ENCODE peak calls at places on chromosome 9, in nine cellular contexts. C is uterus, E is adrenal gland, N is Peyer's patch, O is sigmoid colon, Q is breast epithelium, R is IMR-90, U is HCT116, G is heart left ventricle. J is an unnamed sample.
A peak's percentile ranks its signal among the peaks of the same experiment; 100 is the strongest.

GRCh38 chr9:136925414-136926153 is 19.0 kb downstream of the FBXW5 start:
- DNase-seq in Q (no peak), O (no peak), U (no peak), R (no peak), E (no peak), G (peak; percentile 67), N (no peak), C (no peak), J (no peak)

GRCh38 chr9:97763884-97764283 is 66.7 kb upstream of the XPA start:
- DNase-seq in G (no peak), C (no peak), E (no peak), O (no peak), U (no peak), R (no peak), N (no peak), Q (no peak), J (no peak)

GRCh38 chr9:35725362-35725761 is 6.6 kb downstream of the TLN1 start:
- DNase-seq in Q (no peak), R (no peak), E (no peak), G (no peak), U (no peak), N (no peak), C (no peak), O (peak; percentile 63), J (no peak)

GRCh38 chr9:121242219-121242954 is 25.6 kb upstream of the GSN start:
- DNase-seq in R (peak; percentile 73), Q (no peak), N (no peak), U (no peak), G (no peak), C (no peak), E (peak; percentile 41), O (no peak), J (no peak)

GRCh38 chr9:136312436-136312835 is 8.5 kb upstream of the CCDC187 start:
- DNase-seq in C (no peak), E (peak; percentile 51), R (peak; percentile 58), N (no peak), Q (no peak), U (no peak), G (no peak), O (no peak), J (no peak)

GRCh38 chr9:21095561-21095960 is 17.8 kb upstream of the IFNB1 start:
- DNase-seq in G (no peak), R (no peak), Q (no peak), E (no peak), U (no peak), C (no peak), O (no peak), N (no peak), J (no peak)

GRCh38 chr9:95834281-95834907 is 41.1 kb upstream of the ERCC6L2 start:
- DNase-seq in R (peak; percentile 61), E (no peak), G (no peak), C (no peak), U (no peak), N (no peak), Q (no peak), O (no peak), J (no peak)

GRCh38 chr9:16809912-16810610 is 60.4 kb downstream of the BNC2 start:
- DNase-seq in U (no peak), Q (no peak), O (no peak), R (no peak), N (no peak), E (no peak), C (no peak), G (no peak), J (no peak)

GRCh38 chr9:107024193-107024592 is 161.2 kb downstream of the ZNF462 start:
- DNase-seq in O (no peak), G (no peak), R (no peak), E (no peak), C (no peak), U (no peak), N (no peak), Q (no peak), J (no peak)

GRCh38 chr9:135080286-135081263 is 6.9 kb upstream of the OLFM1 start:
- DNase-seq in G (no peak), Q (peak; percentile 33), R (no peak), E (peak; percentile 4), U (no peak), C (no peak), N (peak; percentile 29), O (peak; percentile 47), J (no peak)

GRCh38 chr9:135512241-135512603 is 9.0 kb upstream of the LCN1 start:
- DNase-seq in Q (no peak), U (no peak), C (no peak), O (no peak), G (no peak), R (no peak), N (peak; percentile 11), E (no peak), J (no peak)

GRCh38 chr9:115262952-115263351 is 145.0 kb upstream of the TNC start:
- DNase-seq in C (no peak), R (peak; percentile 6), O (no peak), Q (no peak), N (no peak), E (no peak), U (no peak), G (no peak), J (no peak)

GRCh38 chr9:4339783-4340335 is 40.0 kb upstream of the GLIS3 start:
- DNase-seq in E (no peak), O (no peak), N (no peak), Q (no peak), U (no peak), R (peak; percentile 19), C (no peak), G (no peak), J (no peak)

DNA sequence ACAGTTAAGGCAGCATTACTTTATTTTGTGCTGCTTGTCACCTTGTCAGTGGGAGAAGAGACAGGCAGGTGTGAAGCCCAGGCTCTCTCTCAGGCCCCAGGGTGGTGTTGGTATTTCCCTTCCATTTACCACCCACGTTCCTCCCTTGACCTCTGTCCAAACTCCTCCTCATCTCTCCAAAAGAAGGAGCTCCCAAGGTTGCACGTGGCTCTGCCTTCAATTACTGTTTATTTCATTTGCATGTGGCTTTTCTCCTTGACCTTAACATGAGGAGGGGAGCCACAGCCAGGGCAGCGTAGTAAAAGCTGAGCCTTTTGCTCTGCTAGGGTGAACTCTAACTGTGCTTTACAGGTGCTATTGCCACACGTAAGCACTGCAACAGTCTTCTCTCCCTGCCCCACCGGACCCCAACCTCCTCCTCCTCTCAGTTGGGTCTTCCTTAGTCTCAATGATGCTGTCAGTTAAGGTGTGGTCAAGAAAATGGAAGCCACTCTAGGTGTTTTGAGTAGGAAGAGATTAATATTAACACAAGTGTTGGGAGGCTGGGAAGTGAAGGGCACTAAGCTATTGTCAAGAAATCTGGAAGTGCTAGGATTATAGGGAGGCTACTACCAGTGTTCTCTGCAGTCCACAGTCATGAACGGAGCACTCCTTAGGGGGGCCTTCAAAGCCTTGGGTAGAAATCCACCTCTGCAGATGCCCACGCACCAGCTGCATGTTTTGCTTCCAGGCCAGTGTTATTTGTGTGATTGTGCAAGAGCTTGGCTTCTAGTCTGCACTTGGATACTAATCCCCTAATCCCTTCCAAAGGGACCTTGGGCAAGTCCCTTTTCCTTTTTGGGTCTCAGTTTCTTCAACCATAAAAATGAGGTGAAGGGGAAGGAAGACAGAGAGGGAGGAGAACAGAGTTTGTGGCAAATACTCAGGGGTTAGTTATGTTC is 3.9 kb upstream of the ALDH1B1 start:
- DNase-seq in G (no peak), U (no peak), Q (no peak), E (no peak), O (peak; percentile 72), C (peak; percentile 73), R (peak; percentile 63), N (no peak), J (no peak)
- H3K27ac ChIP-seq in G (peak overlapping the region; percentile 58), U (no peak overlapping the region), Q (peak overlapping the region; percentile 20), E (no peak overlapping the region), O (peak overlapping the region; percentile 97), C (peak overlapping the region; percentile 90), R (no peak overlapping the region), N (peak overlapping the region; percentile 69), J (peak overlapping the region; percentile 56)

GRCh38 chr9:2047144-2047671 is 32.1 kb downstream of the SMARCA2 start:
- DNase-seq in R (no peak), Q (no peak), C (no peak), U (no peak), E (no peak), G (no peak), N (no peak), O (no peak), J (no peak)
- TF ChIP-seq POLR2A in R (no peak), Q (no peak), C (no peak), U (no peak), E (no peak), G (no peak), N (no peak), O (no peak), J (no peak)

GRCh38 chr9:14107495-14107894 is 206.4 kb downstream of the NFIB start:
- DNase-seq in R (no peak), U (no peak), G (no peak), Q (no peak), O (no peak), C (no peak), E (no peak), N (no peak), J (no peak)

GRCh38 chr9:14099737-14100136 is 214.2 kb downstream of the NFIB start:
- DNase-seq in C (no peak), R (no peak), O (no peak), U (no peak), G (no peak), N (no peak), E (no peak), Q (no peak), J (no peak)

GRCh38 chr9:14104501-14104900 is 209.4 kb downstream of the NFIB start:
- DNase-seq in E (no peak), C (no peak), O (no peak), Q (no peak), N (no peak), U (no peak), R (no peak), G (no peak), J (no peak)

GRCh38 chr9:14106699-14107098 is 207.2 kb downstream of the NFIB start:
- DNase-seq in N (no peak), O (no peak), R (no peak), E (no peak), G (no peak), Q (no peak), C (no peak), U (no peak), J (no peak)

DNA sequence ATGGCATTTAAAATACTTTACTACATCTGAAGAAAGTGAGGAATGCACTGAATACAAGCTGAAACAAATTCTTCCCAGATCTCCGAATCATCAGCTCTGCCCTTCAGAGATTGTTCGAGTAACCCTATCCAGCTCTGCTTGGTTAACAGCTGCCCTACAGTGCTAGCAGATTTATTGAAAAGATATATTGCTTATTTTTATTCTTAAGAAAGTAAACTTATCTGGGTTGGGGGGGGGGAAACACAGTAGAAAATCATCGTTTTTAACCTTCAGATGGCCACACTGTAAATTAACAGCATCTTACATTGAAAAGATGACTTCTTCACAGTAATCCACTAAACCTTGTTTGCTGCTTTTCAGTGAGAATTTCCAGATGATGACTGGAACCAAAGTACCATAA is 210.8 kb downstream of the NFIB start:
- DNase-seq in Q (no peak), C (no peak), G (no peak), O (no peak), N (no peak), U (no peak), E (no peak), R (peak; percentile 23), J (no peak)
- H3K27ac ChIP-seq in Q (no peak overlapping the region), C (no peak overlapping the region), G (peak overlapping the region; percentile 16), O (peak overlapping the region; percentile 45), N (no peak overlapping the region), U (no peak overlapping the region), E (no peak overlapping the region), R (no peak overlapping the region), J (no peak overlapping the region)

GRCh38 chr9:81686614-81687520 is 2.5 kb downstream of the TLE1 start:
- DNase-seq in N (peak; percentile 94), C (peak; percentile 83), Q (peak; percentile 86), E (peak; percentile 86), R (peak; percentile 87), U (peak; percentile 63), O (peak; percentile 93), G (peak; percentile 84), J (peak; percentile 80)
- TF ChIP-seq POLR2A in N (no peak), C (no peak), Q (no peak), E (no peak), R (peak; percentile 38), U (no peak), O (no peak), G (no peak), J (peak; percentile 60)